ENCODE peak calls at places on chromosomes 1 and 21, in nine cellular contexts. One of them, this sample, is unnamed.

GRCh38 chr1:6530504-6531160 is 23.7 kb downstream of the NOL9 start:
- DNase-seq in aorta: no peak
- DNase-seq in esophagus squamous epithelium: no peak
- DNase-seq in stomach: no peak
- DNase-seq in A549: no peak
- DNase-seq in breast epithelium: no peak
- DNase-seq in IMR-90: no peak
- DNase-seq in hepatocyte: no peak
- DNase-seq in fibroblast of lung: no peak
- DNase-seq in this sample: no peak

GRCh38 chr1:22776051-22776611 is 65.5 kb downstream of the EPHB2 start:
- DNase-seq in aorta: no peak
- DNase-seq in esophagus squamous epithelium: no peak
- DNase-seq in stomach: no peak
- DNase-seq in A549: no peak
- DNase-seq in breast epithelium: no peak
- DNase-seq in IMR-90: no peak
- DNase-seq in hepatocyte: no peak
- DNase-seq in fibroblast of lung: no peak
- DNase-seq in this sample: no peak

GRCh38 chr1:6093611-6094010 is 47.9 kb downstream of the KCNAB2 start:
- DNase-seq in aorta: peak
- DNase-seq in esophagus squamous epithelium: no peak
- DNase-seq in stomach: no peak
- DNase-seq in A549: no peak
- DNase-seq in breast epithelium: no peak
- DNase-seq in IMR-90: no peak
- DNase-seq in hepatocyte: no peak
- DNase-seq in fibroblast of lung: no peak
- DNase-seq in this sample: no peak

GRCh38 chr21:37531402-37532042 is 164.9 kb downstream of the DYRK1A start:
- DNase-seq in aorta: peak
- DNase-seq in esophagus squamous epithelium: no peak
- DNase-seq in stomach: peak
- DNase-seq in A549: no peak
- DNase-seq in breast epithelium: no peak
- DNase-seq in IMR-90: no peak
- DNase-seq in hepatocyte: no peak
- DNase-seq in fibroblast of lung: no peak
- DNase-seq in this sample: no peak

GRCh38 chr1:193110246-193110645 is 5.0 kb upstream of the GLRX2 start:
- DNase-seq in aorta: no peak
- DNase-seq in esophagus squamous epithelium: no peak
- DNase-seq in stomach: no peak
- DNase-seq in A549: no peak
- DNase-seq in breast epithelium: no peak
- DNase-seq in IMR-90: no peak
- DNase-seq in hepatocyte: no peak
- DNase-seq in fibroblast of lung: no peak
- DNase-seq in this sample: no peak

GRCh38 chr1:92755541-92756351 is 29.2 kb downstream of the EVI5 start:
- DNase-seq in aorta: peak
- DNase-seq in esophagus squamous epithelium: no peak
- DNase-seq in stomach: no peak
- DNase-seq in A549: no peak
- DNase-seq in breast epithelium: no peak
- DNase-seq in IMR-90: peak
- DNase-seq in hepatocyte: peak
- DNase-seq in fibroblast of lung: peak
- DNase-seq in this sample: no peak

GRCh38 chr1:204241914-204242313 is 28.1 kb upstream of the GOLT1A start:
- DNase-seq in aorta: peak
- DNase-seq in esophagus squamous epithelium: no peak
- DNase-seq in stomach: no peak
- DNase-seq in A549: no peak
- DNase-seq in breast epithelium: no peak
- DNase-seq in IMR-90: no peak
- DNase-seq in hepatocyte: no peak
- DNase-seq in fibroblast of lung: no peak
- DNase-seq in this sample: no peak

GRCh38 chr1:232183802-232184201 is 446.1 kb downstream of the SIPA1L2 start:
- DNase-seq in aorta: no peak
- DNase-seq in esophagus squamous epithelium: no peak
- DNase-seq in stomach: no peak
- DNase-seq in A549: no peak
- DNase-seq in breast epithelium: no peak
- DNase-seq in IMR-90: no peak
- DNase-seq in hepatocyte: no peak
- DNase-seq in fibroblast of lung: no peak
- DNase-seq in this sample: no peak

GRCh38 chr1:9744106-9744799 is 79.5 kb downstream of the CLSTN1 start:
- DNase-seq in aorta: peak
- DNase-seq in esophagus squamous epithelium: no peak
- DNase-seq in stomach: no peak
- DNase-seq in A549: no peak
- DNase-seq in breast epithelium: no peak
- DNase-seq in IMR-90: no peak
- DNase-seq in hepatocyte: no peak
- DNase-seq in fibroblast of lung: no peak
- DNase-seq in this sample: no peak

GRCh38 chr1:223487514-223488259 is 94.5 kb downstream of the CCDC185 start:
- DNase-seq in aorta: no peak
- DNase-seq in esophagus squamous epithelium: no peak
- DNase-seq in stomach: no peak
- DNase-seq in A549: no peak
- DNase-seq in breast epithelium: no peak
- DNase-seq in IMR-90: no peak
- DNase-seq in hepatocyte: no peak
- DNase-seq in fibroblast of lung: no peak
- DNase-seq in this sample: no peak

GRCh38 chr1:24551910-24552571 is 3.8 kb upstream of the NCMAP start:
- DNase-seq in aorta: no peak
- DNase-seq in esophagus squamous epithelium: no peak
- DNase-seq in stomach: no peak
- DNase-seq in A549: no peak
- DNase-seq in breast epithelium: no peak
- DNase-seq in IMR-90: peak
- DNase-seq in hepatocyte: peak
- DNase-seq in fibroblast of lung: peak
- DNase-seq in this sample: no peak

GRCh38 chr1:17661546-17662157 is 93.5 kb upstream of the ACTL8 start:
- DNase-seq in aorta: peak
- DNase-seq in esophagus squamous epithelium: no peak
- DNase-seq in stomach: peak
- DNase-seq in A549: peak
- DNase-seq in breast epithelium: peak
- DNase-seq in IMR-90: peak
- DNase-seq in hepatocyte: peak
- DNase-seq in fibroblast of lung: peak
- DNase-seq in this sample: peak

GRCh38 chr21:45910548-45911221 is 70.9 kb upstream of the COL6A1 start:
- DNase-seq in aorta: no peak
- DNase-seq in esophagus squamous epithelium: no peak
- DNase-seq in stomach: no peak
- DNase-seq in A549: no peak
- DNase-seq in breast epithelium: no peak
- DNase-seq in IMR-90: no peak
- DNase-seq in hepatocyte: no peak
- DNase-seq in fibroblast of lung: no peak
- DNase-seq in this sample: no peak

GRCh38 chr1:212466913-212467650 is 34.4 kb downstream of the NENF start:
- DNase-seq in aorta: peak
- DNase-seq in esophagus squamous epithelium: no peak
- DNase-seq in stomach: no peak
- DNase-seq in A549: no peak
- DNase-seq in breast epithelium: no peak
- DNase-seq in IMR-90: no peak
- DNase-seq in hepatocyte: peak
- DNase-seq in fibroblast of lung: no peak
- DNase-seq in this sample: no peak

GRCh38 chr1:66779475-66780078 is 21.5 kb downstream of the INSL5 start:
- DNase-seq in aorta: no peak
- DNase-seq in esophagus squamous epithelium: no peak
- DNase-seq in stomach: no peak
- DNase-seq in A549: no peak
- DNase-seq in breast epithelium: no peak
- DNase-seq in IMR-90: no peak
- DNase-seq in hepatocyte: no peak
- DNase-seq in fibroblast of lung: no peak
- DNase-seq in this sample: no peak

GRCh38 chr1:16903054-16903453 is 7.3 kb downstream of the RNU1-2 start:
- DNase-seq in aorta: no peak
- DNase-seq in esophagus squamous epithelium: no peak
- DNase-seq in stomach: no peak
- DNase-seq in A549: no peak
- DNase-seq in breast epithelium: no peak
- DNase-seq in IMR-90: peak
- DNase-seq in hepatocyte: peak
- DNase-seq in fibroblast of lung: peak
- DNase-seq in this sample: no peak

GRCh38 chr1:89519779-89520358 is 4.8 kb upstream of the LRRC8B start:
- DNase-seq in aorta: no peak
- DNase-seq in esophagus squamous epithelium: no peak
- DNase-seq in stomach: no peak
- DNase-seq in A549: peak
- DNase-seq in breast epithelium: no peak
- DNase-seq in IMR-90: peak
- DNase-seq in hepatocyte: peak
- DNase-seq in fibroblast of lung: peak
- DNase-seq in this sample: no peak

GRCh38 chr1:156392427-156392826 is 23.4 kb downstream of the RHBG start:
- DNase-seq in aorta: no peak
- DNase-seq in esophagus squamous epithelium: no peak
- DNase-seq in stomach: no peak
- DNase-seq in A549: no peak
- DNase-seq in breast epithelium: no peak
- DNase-seq in IMR-90: no peak
- DNase-seq in hepatocyte: no peak
- DNase-seq in fibroblast of lung: no peak
- DNase-seq in this sample: no peak

GRCh38 chr1:51234721-51235425 is 1.2 kb upstream of the RNF11 start:
- DNase-seq in aorta: peak
- DNase-seq in esophagus squamous epithelium: peak
- DNase-seq in stomach: peak
- DNase-seq in A549: no peak
- DNase-seq in breast epithelium: peak
- DNase-seq in IMR-90: peak
- DNase-seq in hepatocyte: peak
- DNase-seq in fibroblast of lung: no peak
- DNase-seq in this sample: peak

GRCh38 chr1:12309783-12310742 is 80.2 kb downstream of the VPS13D start:
- DNase-seq in aorta: no peak
- DNase-seq in esophagus squamous epithelium: no peak
- DNase-seq in stomach: no peak
- DNase-seq in A549: no peak
- DNase-seq in breast epithelium: no peak
- DNase-seq in IMR-90: no peak
- DNase-seq in hepatocyte: no peak
- DNase-seq in fibroblast of lung: peak
- DNase-seq in this sample: peak

GRCh38 chr1:54884768-54885167 is 2.2 kb downstream of the DHCR24 start:
- DNase-seq in aorta: no peak
- DNase-seq in esophagus squamous epithelium: no peak
- DNase-seq in stomach: no peak
- DNase-seq in A549: no peak
- DNase-seq in breast epithelium: no peak
- DNase-seq in IMR-90: no peak
- DNase-seq in hepatocyte: no peak
- DNase-seq in fibroblast of lung: no peak
- DNase-seq in this sample: no peak
- H3K4me3 ChIP-seq in aorta: no peak
- H3K4me3 ChIP-seq in esophagus squamous epithelium: peak
- H3K4me3 ChIP-seq in stomach: no peak
- H3K4me3 ChIP-seq in A549: no peak
- H3K4me3 ChIP-seq in breast epithelium: peak
- H3K4me3 ChIP-seq in IMR-90: no peak
- H3K4me3 ChIP-seq in hepatocyte: peak
- H3K4me3 ChIP-seq in fibroblast of lung: peak
- H3K4me3 ChIP-seq in this sample: no peak

GRCh38 chr1:159014851-159015250 is 5.1 kb downstream of the IFI16 start:
- DNase-seq in aorta: no peak
- DNase-seq in esophagus squamous epithelium: no peak
- DNase-seq in stomach: no peak
- DNase-seq in A549: no peak
- DNase-seq in breast epithelium: no peak
- DNase-seq in IMR-90: no peak
- DNase-seq in hepatocyte: no peak
- DNase-seq in fibroblast of lung: no peak
- DNase-seq in this sample: no peak
- H3K27ac ChIP-seq in aorta: no peak
- H3K27ac ChIP-seq in esophagus squamous epithelium: peak
- H3K27ac ChIP-seq in stomach: peak
- H3K27ac ChIP-seq in A549: no peak
- H3K27ac ChIP-seq in breast epithelium: peak
- H3K27ac ChIP-seq in IMR-90: no peak
- H3K27ac ChIP-seq in hepatocyte: peak
- H3K27ac ChIP-seq in fibroblast of lung: peak
- H3K27ac ChIP-seq in this sample: peak

GRCh38 chr1:45585496-45586075 is 1.7 kb downstream of the NASP start:
- DNase-seq in aorta: no peak
- DNase-seq in esophagus squamous epithelium: no peak
- DNase-seq in stomach: no peak
- DNase-seq in A549: no peak
- DNase-seq in breast epithelium: no peak
- DNase-seq in IMR-90: no peak
- DNase-seq in hepatocyte: no peak
- DNase-seq in fibroblast of lung: no peak
- DNase-seq in this sample: no peak
- H3K4me3 ChIP-seq in aorta: no peak
- H3K4me3 ChIP-seq in esophagus squamous epithelium: peak
- H3K4me3 ChIP-seq in stomach: peak
- H3K4me3 ChIP-seq in A549: peak
- H3K4me3 ChIP-seq in breast epithelium: peak
- H3K4me3 ChIP-seq in IMR-90: no peak
- H3K4me3 ChIP-seq in hepatocyte: peak
- H3K4me3 ChIP-seq in fibroblast of lung: peak
- H3K4me3 ChIP-seq in this sample: peak

DNA sequence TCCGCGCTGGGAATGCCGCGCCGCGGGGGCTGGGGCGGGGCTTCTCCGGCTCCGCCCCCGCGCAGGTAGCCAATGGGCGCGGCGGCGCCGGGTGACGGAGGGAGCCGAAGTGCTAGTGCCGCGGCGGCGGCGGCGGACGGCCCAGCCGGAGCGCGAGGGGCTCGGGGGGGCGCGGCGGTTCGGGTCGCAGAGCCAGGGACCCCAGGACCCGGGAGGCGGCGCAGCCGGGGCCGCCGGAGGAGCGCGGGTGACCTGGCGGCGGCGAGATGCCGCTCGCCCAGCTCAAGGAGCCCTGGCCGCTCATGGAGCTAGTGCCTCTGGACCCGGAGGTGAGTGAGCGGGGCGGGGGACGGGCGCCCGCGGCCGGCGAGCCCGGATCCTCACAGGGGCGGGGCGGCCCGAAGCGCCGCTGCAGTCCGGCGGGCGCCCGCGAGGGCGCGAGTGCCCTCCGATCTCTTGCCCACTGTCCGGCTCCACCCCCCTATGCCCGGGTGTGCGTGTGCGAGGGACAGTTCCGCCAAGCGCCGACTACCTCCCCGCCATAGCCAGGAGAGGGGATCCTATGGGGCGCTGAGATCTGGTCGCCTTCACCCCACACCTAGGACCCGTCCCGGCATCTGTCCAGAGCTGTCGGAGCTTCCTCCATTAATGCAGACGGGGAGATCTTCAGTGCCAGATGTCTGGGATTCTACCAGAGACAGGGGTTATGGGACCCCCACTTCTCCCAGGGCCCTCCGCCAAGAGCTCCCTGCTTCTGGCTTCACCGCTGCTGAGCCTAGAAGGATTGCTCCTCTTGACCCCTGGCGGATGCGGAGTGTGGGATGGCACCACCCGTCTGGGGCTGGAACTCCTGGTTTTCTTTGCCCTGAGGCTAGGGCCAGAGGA is at the start of gene RPS6KA1:
- DNase-seq in aorta: peak
- DNase-seq in esophagus squamous epithelium: no peak
- DNase-seq in stomach: peak
- DNase-seq in A549: peak
- DNase-seq in breast epithelium: no peak
- DNase-seq in IMR-90: peak
- DNase-seq in hepatocyte: peak
- DNase-seq in fibroblast of lung: peak
- DNase-seq in this sample: peak
- H3K27ac ChIP-seq in aorta: no peak
- H3K27ac ChIP-seq in esophagus squamous epithelium: peak
- H3K27ac ChIP-seq in stomach: peak
- H3K27ac ChIP-seq in A549: peak
- H3K27ac ChIP-seq in breast epithelium: peak
- H3K27ac ChIP-seq in IMR-90: no peak
- H3K27ac ChIP-seq in hepatocyte: peak
- H3K27ac ChIP-seq in fibroblast of lung: no peak
- H3K27ac ChIP-seq in this sample: peak